ENCODE peak calls at places on chromosomes 16 and 17, in seven cellular contexts. C is H1, R is GM12878, W is HCT116, S is NT2/D1, I is K562, K is HepG2. T is an unnamed sample.

GRCh38 chr16:27273670-27274522 is 5.3 kb upstream of the NSMCE1 start:
- DNase-seq in S (no peak), I (no peak), C (peak; percentile 30), W (peak; percentile 97), K (peak; percentile 100), R (no peak), T (no peak)

GRCh38 chr17:64180674-64181073 is 50.7 kb upstream of the ERN1 start:
- DNase-seq in C (no peak), K (no peak), W (no peak), R (no peak), S (no peak), I (no peak), T (no peak)

GRCh38 chr17:66633322-66633965 is 201.5 kb upstream of the CACNG5 start:
- DNase-seq in C (no peak), S (no peak), W (no peak), R (no peak), K (no peak), I (no peak), T (no peak)

GRCh38 chr16:64137976-64138375 is 983.9 kb downstream of the CDH11 start:
- DNase-seq in W (no peak), C (no peak), K (no peak), S (no peak), I (no peak), R (no peak), T (no peak)

GRCh38 chr17:60971515-60972369 is 294.1 kb downstream of the BCAS3 start:
- DNase-seq in K (peak; percentile 56), C (peak; percentile 49), I (peak; percentile 11), R (peak; percentile 4), S (peak; percentile 13), W (peak; percentile 51), T (peak; percentile 71)

GRCh38 chr17:37820313-37821024 is 75.6 kb upstream of the HNF1B start:
- DNase-seq in I (no peak), W (no peak), S (no peak), K (no peak), C (no peak), R (no peak), T (no peak)

GRCh38 chr17:73096201-73096600 is 3.7 kb upstream of the SLC39A11 start:
- DNase-seq in K (no peak), C (no peak), S (no peak), R (no peak), I (no peak), W (no peak), T (no peak)

GRCh38 chr16:11395008-11395948 is 50.0 kb downstream of the RMI2 start:
- DNase-seq in C (no peak), I (no peak), W (no peak), K (peak; percentile 37), R (no peak), S (no peak), T (peak; percentile 29)

GRCh38 chr16:9042943-9043680 is 48.3 kb upstream of the HAPSTR1 start:
- DNase-seq in K (no peak), R (no peak), W (no peak), I (no peak), S (no peak), C (no peak), T (no peak)

GRCh38 chr17:80703109-80703508 is 158.5 kb downstream of the RPTOR start:
- DNase-seq in C (no peak), W (no peak), R (no peak), K (no peak), I (no peak), S (no peak), T (no peak)

GRCh38 chr16:52578829-52579193 is 31.9 kb upstream of the TOX3 start:
- DNase-seq in S (no peak), I (no peak), W (no peak), C (no peak), R (no peak), K (no peak), T (no peak)

GRCh38 chr16:52578007-52578828 is 31.3 kb upstream of the TOX3 start:
- DNase-seq in K (peak; percentile 82), R (no peak), S (no peak), I (no peak), C (no peak), W (no peak), T (no peak)

GRCh38 chr16:52580488-52580887 is 33.5 kb upstream of the TOX3 start:
- DNase-seq in W (no peak), C (no peak), K (no peak), I (no peak), S (no peak), R (no peak), T (no peak)

GRCh38 chr16:52574105-52574437 is 27.1 kb upstream of the TOX3 start:
- DNase-seq in K (no peak), I (no peak), C (no peak), S (no peak), W (no peak), R (no peak), T (no peak)

DNA sequence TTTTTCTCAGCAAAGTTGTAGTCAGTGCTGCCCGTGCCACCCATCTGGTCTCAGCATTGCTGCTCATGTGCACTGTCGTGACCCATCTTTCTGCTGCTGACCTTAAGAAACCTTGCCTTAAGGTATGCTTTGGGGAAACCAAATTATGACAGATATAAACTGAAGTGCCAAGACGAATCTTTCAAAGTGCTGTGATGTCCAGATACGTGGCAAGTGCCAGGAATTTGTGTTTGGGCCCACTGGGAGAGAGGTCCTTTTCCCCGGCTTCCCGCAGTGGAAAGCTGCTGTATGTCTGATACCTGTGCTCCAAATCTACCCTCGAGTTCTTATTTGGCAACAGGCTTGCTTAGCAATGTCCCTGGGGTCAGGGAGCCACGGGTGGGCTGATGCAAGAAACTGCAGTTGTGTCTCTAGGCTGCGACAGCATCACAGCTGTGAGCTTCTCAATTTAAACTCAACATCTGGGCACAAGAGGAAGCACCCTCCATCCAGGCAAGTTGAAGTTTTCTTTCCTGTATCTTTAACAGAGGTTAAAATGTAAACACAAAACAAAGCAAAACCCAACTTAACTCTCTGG is 30.3 kb upstream of the TOX3 start:
- DNase-seq in S (no peak), I (no peak), K (no peak), R (no peak), C (no peak), W (no peak), T (no peak)
- TF ChIP-seq YY1 in S (no peak), I (no peak), K (no peak), R (no peak), C (no peak), W (no peak), T (no peak)

GRCh38 chr17:8151120-8151640 is 1.0 kb downstream of the PER1 start:
- DNase-seq in S (no peak), K (no peak), W (no peak), C (peak; percentile 81), R (no peak), I (peak; percentile 69), T (peak; percentile 93)
- TF ChIP-seq YY1 in S (no peak), K (no peak), W (no peak), C (no peak), R (peak; percentile 36), I (no peak), T (no peak)

GRCh38 chr17:51147641-51148040 is 5.7 kb upstream of the NME1 start:
- DNase-seq in K (no peak), C (no peak), W (no peak), R (no peak), S (no peak), I (no peak), T (no peak)
- TF ChIP-seq YY1 in K (no peak), C (no peak), W (no peak), R (no peak), S (no peak), I (no peak), T (no peak)

DNA sequence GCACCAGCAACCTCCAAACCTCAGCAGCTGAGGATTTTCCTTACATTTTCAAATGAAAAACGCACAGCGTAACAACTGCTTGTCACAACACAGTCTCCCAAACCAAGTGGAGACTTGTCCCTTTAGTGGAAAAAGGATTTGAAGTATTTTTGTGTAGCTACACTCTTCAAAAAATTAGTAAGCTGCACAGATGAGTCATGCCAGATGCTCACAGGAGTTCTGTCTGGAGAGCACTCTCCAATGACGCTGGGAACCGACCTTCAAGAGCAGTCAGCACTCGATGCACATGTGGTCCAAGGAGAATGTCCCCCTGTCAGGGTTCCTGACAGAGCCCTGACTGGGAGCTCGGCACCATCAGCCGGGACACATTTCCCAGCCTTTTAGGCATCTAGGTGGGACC is 39.8 kb downstream of the MAP1LC3B start:
- DNase-seq in R (no peak), K (no peak), I (no peak), C (no peak), S (no peak), W (no peak), T (peak; percentile 52)
- TF ChIP-seq YY1 in R (no peak), K (no peak), I (no peak), C (no peak), S (no peak), W (no peak), T (no peak)

GRCh38 chr17:47072881-47073280 is 93.8 kb upstream of the RPRML start:
- DNase-seq in W (no peak), C (peak; percentile 30), I (no peak), K (no peak), S (no peak), R (no peak), T (peak; percentile 63)
- TF ChIP-seq YY1 in W (no peak), C (no peak), I (no peak), K (no peak), S (no peak), R (no peak), T (no peak)

GRCh38 chr17:9002610-9003354 is 18.5 kb upstream of the NTN1 start:
- DNase-seq in I (no peak), C (peak; percentile 72), K (no peak), R (no peak), W (no peak), S (no peak), T (peak; percentile 43)
- TF ChIP-seq YY1 in I (no peak), C (no peak), K (no peak), R (no peak), W (no peak), S (no peak), T (no peak)

GRCh38 chr17:34242553-34242952 is 12.5 kb upstream of the CCL2 start:
- DNase-seq in C (no peak), I (no peak), S (no peak), K (no peak), R (peak; percentile 7), W (no peak), T (no peak)

GRCh38 chr17:34237458-34237857 is 17.6 kb upstream of the CCL2 start:
- DNase-seq in S (no peak), I (no peak), C (no peak), K (no peak), R (no peak), W (no peak), T (no peak)

GRCh38 chr17:34242976-34243731 is 11.9 kb upstream of the CCL2 start:
- DNase-seq in I (no peak), K (no peak), W (no peak), S (no peak), C (no peak), R (no peak), T (no peak)

GRCh38 chr17:34243732-34244299 is 11.3 kb upstream of the CCL2 start:
- DNase-seq in K (no peak), S (no peak), I (no peak), W (no peak), R (no peak), C (no peak), T (no peak)

GRCh38 chr17:34241062-34241461 is 14.0 kb upstream of the CCL2 start:
- DNase-seq in W (no peak), I (no peak), C (no peak), K (no peak), S (no peak), R (no peak), T (peak; percentile 34)
- TF ChIP-seq YY1 in W (no peak), I (no peak), C (no peak), K (no peak), S (no peak), R (no peak), T (no peak)

T was measured in SK-N-SH.